ENCODE peak calls at places on chromosomes 11 and 22, in eight cellular contexts. O is esophagus squamous epithelium, P is A549, A is PC-9, L is spleen, B is AG10803, Z is choroid plexus epithelial cell, T is ovary. Q is an unnamed sample.

GRCh38 chr11:62340269-62340901 is 3.1 kb downstream of the ASRGL1 start:
- DNase-seq in P (peak), Z (peak), L (peak), T (peak), A (peak), O (no peak), B (peak), Q (peak)

GRCh38 chr11:115291391-115291744 is 212.8 kb downstream of the CADM1 start:
- DNase-seq in P (no peak), Z (no peak), B (no peak), L (no peak), T (no peak), O (no peak), A (no peak), Q (no peak)

GRCh38 chr11:26187639-26188038 is 144.3 kb upstream of the ANO3 start:
- DNase-seq in A (peak), O (no peak), B (peak), Z (peak), L (no peak), T (no peak), P (no peak), Q (peak)

GRCh38 chr11:95516786-95517185 is 272.8 kb downstream of the FAM76B start:
- DNase-seq in O (no peak), T (no peak), Z (no peak), B (peak), A (no peak), L (no peak), P (no peak), Q (peak)

GRCh38 chr11:113778111-113778910 is 1.3 kb upstream of the CLDN25 start:
- DNase-seq in Z (peak), P (no peak), B (peak), A (peak), O (no peak), T (no peak), L (no peak), Q (peak)

GRCh38 chr11:587978-588380 is 11.7 kb downstream of the PHRF1 start:
- DNase-seq in O (no peak), P (peak), T (no peak), Z (peak), L (no peak), B (peak), A (no peak), Q (peak)

GRCh38 chr11:30459821-30460220 is 126.3 kb downstream of the MPPED2 start:
- DNase-seq in A (no peak), O (no peak), T (no peak), Z (no peak), P (no peak), B (no peak), L (no peak), Q (no peak)

GRCh38 chr11:76592961-76593360 is 77.6 kb downstream of the LRRC32 start:
- DNase-seq in P (no peak), T (no peak), A (no peak), L (no peak), Z (no peak), B (no peak), O (no peak), Q (no peak)

GRCh38 chr11:133892584-133893380 is 47.5 kb upstream of the SPATA19 start:
- DNase-seq in A (no peak), O (no peak), Z (no peak), B (no peak), T (no peak), L (no peak), P (no peak), Q (no peak)

GRCh38 chr11:15258433-15259350 is 144.0 kb downstream of the INSC start:
- DNase-seq in O (no peak), L (no peak), A (no peak), Z (peak), P (peak), T (no peak), B (peak), Q (peak)

GRCh38 chr11:61513143-61513740 is 4.7 kb downstream of the LRRC10B start:
- DNase-seq in O (no peak), A (peak), T (no peak), L (no peak), B (no peak), Z (no peak), P (no peak), Q (no peak)

GRCh38 chr22:46123694-46124382 is 26.5 kb upstream of the PPARA start:
- DNase-seq in B (no peak), O (no peak), L (peak), Z (no peak), P (no peak), A (no peak), T (no peak), Q (no peak)

GRCh38 chr11:23123766-23124165 is 263.5 kb upstream of the CCDC179 start:
- DNase-seq in B (peak), Z (peak), A (no peak), L (no peak), O (no peak), P (no peak), T (no peak), Q (peak)

GRCh38 chr22:27124336-27125023 is 467.1 kb downstream of the MIAT start:
- DNase-seq in L (no peak), Z (no peak), O (no peak), B (peak), A (no peak), P (no peak), T (no peak), Q (peak)

GRCh38 chr11:1653541-1654387 is 24.2 kb downstream of the KRTAP5-5 start:
- DNase-seq in A (no peak), L (peak), T (no peak), P (no peak), Z (no peak), B (no peak), O (no peak), Q (no peak)

GRCh38 chr11:115678942-115679341 is 174.7 kb upstream of the CADM1 start:
- DNase-seq in L (no peak), P (peak), A (no peak), T (no peak), B (no peak), O (no peak), Z (no peak), Q (no peak)

GRCh38 chr11:43738600-43739409 is 58.3 kb downstream of the HSD17B12 start:
- DNase-seq in O (no peak), P (no peak), B (peak), A (peak), L (no peak), T (peak), Z (peak), Q (peak)

GRCh38 chr11:64802370-64803162 is 448 bp downstream of the MAP4K2 start:
- DNase-seq in A (no peak), T (no peak), P (no peak), Z (no peak), O (no peak), B (no peak), L (peak), Q (no peak)

GRCh38 chr11:64356498-64357411 is 2.2 kb upstream of the RPS6KA4 start:
- DNase-seq in T (no peak), A (peak), Z (peak), O (no peak), P (peak), B (peak), L (no peak), Q (peak)

GRCh38 chr11:8085006-8085645 is 4.1 kb downstream of the TUB start:
- DNase-seq in Z (no peak), O (no peak), B (no peak), L (peak), A (no peak), T (no peak), P (no peak), Q (no peak)

GRCh38 chr11:12321217-12321937 is 56.0 kb upstream of the PARVA start:
- DNase-seq in P (no peak), O (no peak), T (no peak), B (no peak), A (no peak), L (no peak), Z (no peak), Q (no peak)

GRCh38 chr22:37051629-37052385 is at the start of gene KCTD17:
- DNase-seq in B (peak), A (peak), P (peak), T (peak), O (no peak), Z (peak), L (peak), Q (peak)

GRCh38 chr11:115379528-115379927 is 124.7 kb downstream of the CADM1 start:
- DNase-seq in L (no peak), Z (no peak), B (no peak), P (no peak), O (no peak), T (no peak), A (no peak), Q (no peak)

GRCh38 chr11:26905368-26905767 is 88.5 kb upstream of the FIBIN start:
- DNase-seq in L (no peak), Z (peak), A (no peak), P (no peak), B (peak), T (no peak), O (no peak), Q (peak)

GRCh38 chr22:48701296-48702030 is 1126.2 kb downstream of the BRD1 start:
- DNase-seq in T (no peak), L (no peak), Z (no peak), B (no peak), P (no peak), A (no peak), O (no peak), Q (no peak)

GRCh38 chr11:118057424-118058145 is 19.3 kb upstream of the TMPRSS4 start:
- DNase-seq in A (no peak), L (no peak), P (no peak), B (no peak), T (no peak), O (no peak), Z (no peak), Q (no peak)

GRCh38 chr11:118051611-118052461 is 25.0 kb upstream of the TMPRSS4 start:
- DNase-seq in B (no peak), O (no peak), A (no peak), Z (no peak), T (no peak), P (no peak), L (no peak), Q (no peak)

GRCh38 chr22:30553971-30554370 is 7.4 kb upstream of the SEC14L6 start:
- DNase-seq in A (no peak), O (no peak), Z (no peak), L (no peak), T (no peak), B (no peak), P (no peak), Q (no peak)

GRCh38 chr11:15347969-15348734 is 233.4 kb downstream of the INSC start:
- DNase-seq in Z (no peak), L (no peak), A (no peak), O (no peak), B (no peak), T (no peak), P (no peak), Q (no peak)

GRCh38 chr11:87176044-87176443 is 138.3 kb downstream of the TMEM135 start:
- DNase-seq in P (no peak), O (no peak), L (no peak), T (no peak), A (no peak), Z (no peak), B (peak), Q (no peak)

GRCh38 chr11:18853086-18853720 is 61.6 kb upstream of the PTPN5 start:
- DNase-seq in T (no peak), L (no peak), Z (peak), O (no peak), A (no peak), B (peak), P (peak), Q (peak)

GRCh38 chr11:44575288-44575672 is 9.8 kb downstream of the CD82 start:
- DNase-seq in A (no peak), P (no peak), Z (peak), T (no peak), L (peak), B (peak), O (no peak), Q (no peak)

GRCh38 chr11:73974611-73975478 is 7.8 kb downstream of the UCP2 start:
- DNase-seq in L (peak), Z (no peak), T (no peak), B (no peak), P (no peak), O (no peak), A (no peak), Q (no peak)

GRCh38 chr11:2929880-2930704 is 872 bp upstream of the PHLDA2 start:
- DNase-seq in Z (peak), B (peak), P (peak), O (no peak), A (no peak), T (no peak), L (peak), Q (peak)

GRCh38 chr22:27760474-27760873 is 41.1 kb downstream of the MN1 start:
- DNase-seq in Z (no peak), B (no peak), P (no peak), L (no peak), O (no peak), T (no peak), A (no peak), Q (no peak)

GRCh38 chr11:110947100-110947499 is 234.9 kb upstream of the ARHGAP20 start:
- DNase-seq in A (no peak), L (no peak), O (no peak), P (no peak), Z (no peak), B (no peak), T (no peak), Q (no peak)

GRCh38 chr11:63535734-63536133 is 874 bp upstream of the PLAAT4 start:
- DNase-seq in L (no peak), T (no peak), P (no peak), Z (no peak), B (no peak), O (no peak), A (no peak), Q (no peak)

GRCh38 chr22:38431266-38432010 is 23.6 kb downstream of the KCNJ4 start:
- DNase-seq in T (no peak), L (no peak), B (no peak), Z (no peak), O (no peak), P (no peak), A (no peak), Q (no peak)

GRCh38 chr11:75541301-75541929 is 15.7 kb upstream of the GDPD5 start:
- DNase-seq in P (no peak), B (no peak), T (no peak), L (no peak), Z (no peak), A (no peak), O (no peak), Q (no peak)

DNA sequence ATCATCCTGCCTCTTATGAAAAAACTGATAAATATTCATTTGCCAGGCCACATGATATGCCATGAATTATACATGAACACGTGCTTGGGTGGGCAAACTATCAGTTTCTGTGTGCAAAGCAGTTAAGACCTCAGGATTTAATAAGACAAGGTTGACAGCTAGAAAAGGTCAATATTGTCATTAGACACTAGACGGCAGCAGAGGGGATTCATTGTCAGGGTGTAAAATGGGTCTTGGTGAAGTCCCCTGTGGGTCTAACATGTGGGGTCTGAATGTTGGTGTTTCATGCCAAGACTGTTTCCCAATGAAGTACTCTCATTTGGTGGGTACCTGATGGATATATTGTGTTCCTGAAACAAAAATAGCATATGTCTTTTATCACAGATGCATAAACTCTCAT is 111.9 kb downstream of the MYO18B start:
- DNase-seq in O (no peak), A (no peak), L (no peak), B (no peak), P (peak), Z (peak), T (no peak), Q (no peak)
- TF ChIP-seq CTCF in O (no peak), A (peak), L (no peak), B (no peak), P (no peak), Z (no peak), T (no peak), Q (no peak)

GRCh38 chr11:93933230-93933629 is 82.8 kb upstream of the VSTM5 start:
- DNase-seq in B (no peak), T (no peak), A (no peak), P (no peak), Z (peak), O (no peak), L (no peak), Q (peak)
- H3K4me3 ChIP-seq in B (no peak), T (no peak), A (no peak), P (no peak), Z (no peak), O (no peak), L (no peak), Q (no peak)

GRCh38 chr22:40153186-40153585 is 24.5 kb upstream of the TNRC6B start:
- DNase-seq in O (no peak), Z (no peak), B (no peak), T (no peak), A (no peak), L (no peak), P (no peak), Q (no peak)

DNA sequence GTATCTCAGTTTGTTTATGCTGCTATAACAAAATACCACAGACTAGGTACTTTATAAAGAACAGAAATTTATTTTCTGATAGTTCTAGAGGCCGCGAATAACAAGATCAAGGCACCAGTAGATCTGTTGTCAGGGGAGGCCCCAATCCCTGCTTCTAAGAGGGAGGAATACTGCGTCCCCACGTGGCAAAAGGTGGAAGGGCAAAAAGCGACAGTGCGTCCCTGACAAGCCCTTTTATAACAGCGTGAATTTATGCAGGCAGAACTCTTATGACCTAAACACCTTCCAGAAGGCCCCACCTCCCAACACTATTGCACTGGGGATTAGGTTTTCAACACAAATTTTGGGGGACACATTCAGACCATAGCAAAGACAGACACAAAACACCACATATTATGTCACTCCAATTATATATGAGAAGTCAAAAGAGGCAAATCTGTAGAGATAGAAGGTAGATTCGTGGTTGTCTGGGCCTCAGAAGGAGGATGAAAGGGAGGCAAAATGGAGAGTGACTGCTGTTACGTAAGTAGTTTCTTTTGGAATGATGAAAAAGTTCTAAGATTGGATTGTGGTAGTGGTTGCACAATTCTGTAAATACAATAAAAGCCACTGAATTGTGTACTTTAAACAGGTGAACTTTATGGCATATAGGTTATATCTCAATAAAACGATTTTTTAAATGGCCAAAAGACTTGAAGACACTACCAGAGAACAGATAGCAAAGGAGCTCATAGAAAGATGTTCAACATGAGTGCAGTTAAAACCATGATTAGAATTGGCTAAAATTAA is 30.1 kb upstream of the TNRC6B start:
- DNase-seq in A (no peak), O (no peak), Z (no peak), P (no peak), B (no peak), L (no peak), T (no peak), Q (no peak)
- TF ChIP-seq CTCF in A (no peak), O (no peak), Z (no peak), P (no peak), B (no peak), L (no peak), T (no peak), Q (no peak)

GRCh38 chr11:123431619-123432018 is 1.6 kb downstream of the GRAMD1B start:
- DNase-seq in A (no peak), L (no peak), B (no peak), T (no peak), O (no peak), P (peak), Z (no peak), Q (no peak)
- H3K4me3 ChIP-seq in A (peak), L (peak), B (peak), T (no peak), O (peak), P (peak), Z (peak), Q (peak)

DNA sequence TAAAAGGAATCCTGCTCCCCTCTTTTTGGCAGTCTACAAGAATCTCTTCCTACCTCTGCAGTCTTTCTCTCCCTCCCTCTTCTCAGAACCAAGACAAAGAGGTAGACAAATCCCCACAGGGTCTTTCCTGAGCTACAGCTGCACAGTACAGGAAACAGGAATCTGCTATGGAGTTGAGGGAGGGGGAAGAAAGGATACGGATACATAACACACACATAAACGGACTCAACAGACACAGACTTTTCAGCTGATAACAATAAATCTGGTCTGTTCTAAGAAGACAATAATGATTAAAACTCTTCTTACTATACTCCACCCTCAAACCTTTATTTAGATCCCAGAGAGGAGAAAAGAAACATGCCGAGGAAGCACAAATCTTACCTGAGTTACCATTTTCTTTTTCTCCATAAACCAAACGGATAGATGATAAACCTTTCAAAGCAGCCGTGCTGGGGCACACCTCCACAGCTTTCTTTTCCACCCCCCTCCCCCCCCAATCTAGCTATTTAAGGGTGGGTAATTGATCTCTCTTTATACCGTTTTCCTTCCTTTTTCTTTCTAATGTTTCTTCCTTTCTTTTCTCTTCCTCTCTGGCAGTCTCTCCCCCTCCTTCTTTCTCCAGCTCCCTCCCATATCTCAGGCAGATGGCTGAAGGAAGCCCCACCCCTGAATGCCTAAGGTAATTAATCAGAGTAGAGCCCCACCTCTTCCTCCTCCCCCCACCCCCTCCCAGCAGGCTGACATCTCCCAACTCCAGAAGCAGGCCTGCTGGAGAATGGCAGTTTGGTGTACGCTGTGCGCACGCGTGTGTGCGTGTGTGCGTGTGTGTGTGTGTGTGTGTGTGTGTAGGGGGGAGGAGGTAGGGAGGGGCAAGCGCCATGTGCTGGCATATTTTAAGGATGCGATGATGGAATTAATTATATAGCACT is 122.4 kb downstream of the APOL5 start:
- DNase-seq in L (peak), O (peak), Z (peak), T (peak), A (peak), B (peak), P (peak), Q (peak)
- TF ChIP-seq CTCF in L (no peak), O (no peak), Z (no peak), T (no peak), A (no peak), B (no peak), P (no peak), Q (no peak)

GRCh38 chr22:19213496-19214473 is 35.2 kb upstream of the SLC25A1 start:
- DNase-seq in P (no peak), T (no peak), O (no peak), Z (peak), L (no peak), B (peak), A (no peak), Q (peak)
- H3K4me3 ChIP-seq in P (no peak), T (no peak), O (no peak), Z (no peak), L (no peak), B (no peak), A (no peak), Q (no peak)